ENCODE peak calls at places on chromosomes 3 and 15, in six cellular contexts. R is prostate gland, U is breast epithelium, Q is GM23338, S is transverse colon, W is SK-N-SH. T is an unnamed sample. For H3K4me1, the result is how much of the 10 kb centered on the place peaks cover.

GRCh38 chr3:12180218-12180617 is 21.5 kb upstream of the TIMP4 start:
- DNase-seq in R (no peak), W (peak), Q (no peak), S (peak), U (peak), T (peak)

GRCh38 chr15:86060614-86061125 is 19.0 kb upstream of the AGBL1 start:
- DNase-seq in R (no peak), W (no peak), S (no peak), Q (no peak), U (no peak), T (no peak)

GRCh38 chr3:123586966-123587365 is 2.1 kb upstream of the HACD2 start:
- DNase-seq in W (no peak), S (no peak), R (no peak), Q (peak), U (no peak), T (no peak)

GRCh38 chr15:68382286-68383007 is 49.5 kb downstream of the ITGA11 start:
- DNase-seq in R (peak), U (no peak), S (no peak), Q (no peak), W (no peak), T (no peak)

GRCh38 chr3:31066999-31067398 is 172.5 kb upstream of the GADL1 start:
- DNase-seq in Q (no peak), W (peak), R (peak), U (peak), S (no peak), T (no peak)

GRCh38 chr3:184590795-184591194 is 29.2 kb downstream of the EPHB3 start:
- DNase-seq in S (no peak), R (no peak), W (peak), Q (no peak), U (no peak), T (no peak)

GRCh38 chr15:100781961-100782525 is 97.6 kb upstream of the ALDH1A3 start:
- DNase-seq in Q (peak), S (no peak), R (peak), U (peak), W (peak), T (peak)

GRCh38 chr15:49964071-49964470 is 155.0 kb downstream of the ATP8B4 start:
- DNase-seq in R (no peak), S (no peak), W (no peak), U (no peak), Q (no peak), T (no peak)

GRCh38 chr3:59908280-59908679 is 858.5 kb upstream of the CFAP20DC start:
- DNase-seq in U (no peak), R (no peak), W (no peak), Q (peak), S (no peak), T (no peak)

GRCh38 chr3:14879161-14879888 is 60.6 kb downstream of the FGD5 start:
- DNase-seq in R (no peak), U (no peak), W (peak), S (peak), Q (peak), T (no peak)

GRCh38 chr3:151553873-151554272 is 93.0 kb upstream of the IGSF10 start:
- DNase-seq in Q (no peak), S (no peak), R (no peak), U (no peak), W (no peak), T (no peak)

GRCh38 chr15:22949074-22949547 is 31.1 kb downstream of the CYFIP1 start:
- DNase-seq in R (no peak), W (peak), S (peak), U (peak), Q (peak), T (no peak)

GRCh38 chr15:60800729-60801072 is 321.8 kb upstream of the ICE2 start:
- DNase-seq in U (no peak), R (no peak), W (no peak), S (no peak), Q (no peak), T (no peak)

GRCh38 chr3:35708394-35708793 is 69.1 kb downstream of the ARPP21 start:
- DNase-seq in W (no peak), R (no peak), U (no peak), Q (no peak), S (no peak), T (no peak)

GRCh38 chr15:96356494-96357455 is 26.3 kb downstream of the NR2F2 start:
- DNase-seq in Q (peak), W (peak), U (no peak), S (peak), R (peak), T (peak)

GRCh38 chr3:192675958-192676649 is 51.2 kb downstream of the FGF12 start:
- DNase-seq in W (no peak), Q (no peak), S (no peak), U (no peak), R (no peak), T (no peak)

GRCh38 chr15:24633082-24633481 is 42.5 kb upstream of the NPAP1 start:
- DNase-seq in S (no peak), R (no peak), Q (peak), W (no peak), U (no peak), T (no peak)

GRCh38 chr15:24621630-24622215 is 53.9 kb upstream of the NPAP1 start:
- DNase-seq in S (no peak), R (no peak), W (no peak), U (no peak), Q (no peak), T (no peak)

DNA sequence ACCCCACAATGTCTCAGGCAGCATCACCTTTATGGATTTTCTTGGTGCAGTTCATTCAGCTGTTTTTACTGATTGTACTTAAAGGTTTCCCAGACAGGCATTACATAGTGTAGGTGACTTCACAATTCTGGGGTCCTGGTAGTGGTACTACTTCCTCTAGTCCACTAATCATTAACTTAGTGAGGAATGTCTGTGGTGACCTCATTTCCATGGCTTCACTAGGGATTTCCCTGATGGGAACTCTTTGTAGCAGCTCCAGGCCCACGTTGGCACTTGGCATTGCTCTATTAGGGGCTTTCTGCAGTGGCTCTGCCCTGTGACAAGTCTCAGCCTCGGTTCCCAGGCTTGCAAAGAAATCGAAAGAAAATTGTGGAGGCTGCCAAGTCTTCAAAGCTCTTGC is 48.1 kb upstream of the NPAP1 start:
- DNase-seq in U (no peak), R (no peak), S (no peak), W (no peak), Q (no peak), T (no peak)
- TF ChIP-seq POLR2AphosphoS5 in U (no peak), R (no peak), S (no peak), W (no peak), Q (no peak), T (no peak)

GRCh38 chr15:78440375-78441373 is 2.7 kb downstream of the IREB2 start:
- DNase-seq in W (no peak), U (no peak), S (no peak), R (no peak), Q (no peak), T (no peak)
- H3K4me1 ChIP-seq in W (under half), U (under half), S (half or more), R (under half), Q (under half), T (half or more)

GRCh38 chr15:42507514-42507913 is 12.1 kb downstream of the SNAP23 start:
- DNase-seq in S (no peak), Q (no peak), R (no peak), U (no peak), W (no peak), T (no peak)

GRCh38 chr15:42510258-42511009 is 15.0 kb downstream of the SNAP23 start:
- DNase-seq in W (no peak), S (no peak), Q (no peak), R (no peak), U (no peak), T (no peak)

GRCh38 chr15:42504631-42505030 is 9.2 kb downstream of the SNAP23 start:
- DNase-seq in S (no peak), R (no peak), W (no peak), U (no peak), Q (no peak), T (no peak)

GRCh38 chr15:42511010-42511396 is 15.6 kb downstream of the SNAP23 start:
- DNase-seq in R (no peak), U (no peak), W (no peak), S (no peak), Q (no peak), T (no peak)

GRCh38 chr15:42508263-42508690 is 12.8 kb downstream of the SNAP23 start:
- DNase-seq in R (no peak), W (no peak), U (no peak), S (no peak), Q (peak), T (no peak)
- TF ChIP-seq POLR2AphosphoS5 in R (no peak), W (no peak), U (no peak), S (peak), Q (no peak), T (no peak)

GRCh38 chr3:124883766-124884473 is 3.2 kb downstream of the ITGB5 start:
- DNase-seq in W (no peak), S (no peak), U (no peak), Q (no peak), R (no peak), T (no peak)

GRCh38 chr3:124881976-124882697 is 5.0 kb downstream of the ITGB5 start:
- DNase-seq in W (no peak), Q (no peak), U (no peak), S (no peak), R (no peak), T (no peak)

GRCh38 chr3:124882749-124883148 is 4.4 kb downstream of the ITGB5 start:
- DNase-seq in S (no peak), U (no peak), W (no peak), Q (peak), R (no peak), T (no peak)

GRCh38 chr3:124885466-124886167 is 1.5 kb downstream of the ITGB5 start:
- DNase-seq in S (no peak), U (no peak), W (peak), R (no peak), Q (peak), T (no peak)

GRCh38 chr3:124883191-124883747 is 3.9 kb downstream of the ITGB5 start:
- DNase-seq in S (no peak), R (no peak), W (no peak), Q (peak), U (no peak), T (no peak)
- H3K4me1 ChIP-seq in S (under half), R (under half), W (under half), Q (half or more), U (under half), T (under half)

GRCh38 chr15:51067510-51067909 is 27.2 kb downstream of the TNFAIP8L3 start:
- DNase-seq in W (no peak), U (no peak), S (no peak), R (no peak), Q (no peak), T (no peak)
- TF ChIP-seq POLR2AphosphoS5 in W (no peak), U (no peak), S (no peak), R (no peak), Q (no peak), T (no peak)

GRCh38 chr3:138409171-138409570 is 25.2 kb upstream of the ESYT3 start:
- DNase-seq in S (no peak), Q (peak), U (no peak), W (no peak), R (no peak), T (no peak)

GRCh38 chr3:138407236-138407907 is 27.0 kb upstream of the ESYT3 start:
- DNase-seq in S (no peak), U (no peak), R (no peak), W (no peak), Q (no peak), T (no peak)

GRCh38 chr3:138406606-138407005 is 27.8 kb upstream of the ESYT3 start:
- DNase-seq in Q (no peak), W (no peak), U (no peak), R (no peak), S (no peak), T (no peak)

GRCh38 chr3:138405486-138405885 is 28.9 kb upstream of the ESYT3 start:
- DNase-seq in Q (no peak), S (no peak), R (no peak), W (no peak), U (no peak), T (no peak)

GRCh38 chr3:138408751-138409161 is 25.7 kb upstream of the ESYT3 start:
- DNase-seq in Q (peak), W (no peak), R (no peak), U (no peak), S (no peak), T (no peak)
- H3K4me1 ChIP-seq in Q (under half), W (under half), R (under half), U (under half), S (under half), T (under half)

DNA sequence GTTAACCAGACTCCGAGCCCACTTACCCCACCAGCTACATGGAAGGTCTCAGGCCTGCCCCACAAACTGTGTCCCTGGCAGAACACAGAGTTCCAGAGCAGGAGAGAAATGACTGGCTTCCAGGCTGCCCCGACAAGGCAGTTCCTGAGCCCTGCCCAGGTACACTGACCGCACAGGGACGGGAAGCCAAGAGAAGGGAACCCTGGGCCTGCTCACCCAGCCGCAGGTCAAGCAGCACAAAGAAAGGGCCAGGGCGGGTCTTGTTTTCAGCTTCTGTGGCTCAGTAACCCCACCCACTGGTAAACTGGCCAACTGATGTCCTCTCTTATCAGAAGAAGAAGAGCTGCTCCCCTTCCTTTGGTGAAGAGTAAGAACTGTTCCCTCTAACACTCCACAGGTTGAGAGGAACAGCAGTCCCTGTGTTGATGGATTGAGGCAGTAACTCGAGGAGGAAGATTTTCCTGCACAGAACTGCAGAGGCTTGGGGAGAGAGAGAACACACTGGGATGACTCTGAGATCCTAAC is 68.4 kb downstream of the CRTC3 start:
- DNase-seq in R (no peak), Q (peak), S (peak), U (no peak), W (no peak), T (peak)
- TF ChIP-seq POLR2AphosphoS5 in R (no peak), Q (no peak), S (no peak), U (no peak), W (no peak), T (peak)

DNA sequence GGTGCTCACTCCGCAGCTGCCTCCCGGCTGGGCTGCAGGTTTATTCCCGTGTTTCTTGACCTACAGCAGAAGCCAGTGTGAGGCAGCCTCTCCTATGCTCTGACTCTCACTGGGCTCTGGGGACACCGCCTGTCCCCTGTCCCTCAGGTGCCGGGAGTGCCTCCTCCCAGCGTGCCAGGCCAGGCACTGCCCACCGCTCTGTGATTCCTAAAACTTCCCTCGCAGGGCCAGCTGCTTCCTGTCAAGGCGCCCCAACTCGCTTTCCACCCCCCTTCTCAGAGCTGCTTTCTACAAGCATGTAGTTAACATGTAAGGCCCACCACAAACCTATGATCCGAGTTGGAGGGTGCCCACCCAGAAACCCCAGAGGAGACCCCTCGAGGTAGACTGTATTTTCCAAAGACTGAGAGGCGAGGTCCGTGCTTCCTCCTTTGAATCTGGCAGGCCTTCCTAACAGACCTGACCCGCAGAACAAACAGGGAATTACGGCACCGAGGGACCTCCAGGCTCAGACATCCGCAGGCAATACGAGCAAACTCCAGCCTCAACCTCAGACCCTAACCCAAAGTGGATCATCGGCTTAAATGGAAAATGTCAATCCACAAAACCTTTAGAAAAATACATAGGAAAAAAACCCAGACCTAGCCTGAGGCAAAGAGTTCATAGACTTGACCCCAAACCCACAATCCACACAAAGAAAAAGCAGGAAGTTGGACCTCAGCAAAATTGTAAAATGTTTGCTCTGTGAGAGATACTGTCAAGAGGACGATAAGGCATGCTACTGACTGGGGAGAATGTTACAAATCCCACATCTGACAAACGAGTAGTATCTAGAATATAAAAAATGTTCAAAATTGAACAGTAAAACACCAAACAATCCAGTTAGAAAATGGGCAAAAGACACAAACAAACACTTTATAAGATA is 121.3 kb upstream of the IQSEC1 start:
- DNase-seq in R (no peak), U (no peak), Q (no peak), W (no peak), S (no peak), T (no peak)
- H3K4me1 ChIP-seq in R (under half), U (under half), Q (under half), W (under half), S (under half), T (under half)

DNA sequence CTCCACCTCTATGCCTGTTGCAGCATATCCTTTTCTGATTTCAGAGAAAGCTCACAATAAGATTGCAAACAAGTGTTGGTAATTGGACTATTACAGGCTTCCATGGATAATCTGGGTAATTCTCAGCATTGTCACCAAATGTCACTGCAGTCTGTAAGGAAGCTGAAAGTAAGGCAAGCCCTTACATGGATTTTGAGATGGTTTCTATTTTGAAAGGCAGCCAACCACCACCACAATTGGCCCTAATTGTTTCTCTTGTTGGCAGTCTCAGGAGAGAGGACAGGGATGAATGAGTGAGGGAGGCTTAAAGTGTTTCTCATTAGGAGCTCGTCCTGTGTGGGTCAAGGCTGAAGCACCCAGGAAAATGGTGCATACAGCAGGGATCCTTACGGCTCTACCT is 879.9 kb downstream of the TUSC7 start:
- DNase-seq in U (no peak), S (no peak), Q (peak), W (no peak), R (no peak), T (no peak)
- TF ChIP-seq POLR2AphosphoS5 in U (no peak), S (no peak), Q (no peak), W (no peak), R (no peak), T (no peak)